ENCODE peak calls at places on chromosomes 6 and 20, in eight cellular contexts. O is IMR-90, P is right atrium auricular region, M is HepG2, T is psoas muscle, W is heart right ventricle, V is GM23248, S is fibroblast of lung. L is an unnamed sample. For H3K36me3 and H3K4me1, the result is how much of the 10 kb centered on the place peaks cover.

GRCh38 chr6:133108377-133108776 is 132.8 kb upstream of the EYA4 start:
- DNase-seq in V (peak), M (no peak), O (no peak), W (no peak), T (no peak), S (peak), P (no peak), L (no peak)

GRCh38 chr6:30518505-30518850 is 29.2 kb downstream of the HLA-E start:
- DNase-seq in W (no peak), O (no peak), M (peak), S (no peak), P (no peak), V (no peak), T (no peak), L (peak)

GRCh38 chr6:3895303-3895635 is 46.1 kb downstream of the FAM50B start:
- DNase-seq in O (no peak), M (no peak), T (no peak), P (no peak), W (no peak), V (no peak), S (no peak), L (no peak)

GRCh38 chr6:97958143-97958542 is 675.1 kb upstream of the MMS22L start:
- DNase-seq in W (peak), P (no peak), O (no peak), T (peak), M (no peak), S (no peak), V (peak), L (peak)

GRCh38 chr6:130907687-130908086 is 80.5 kb downstream of the SMLR1 start:
- DNase-seq in O (no peak), V (no peak), S (no peak), W (no peak), M (no peak), T (no peak), P (no peak), L (no peak)

GRCh38 chr20:61744691-61745396 is 320.8 kb downstream of the TAF4 start:
- DNase-seq in T (peak), W (no peak), O (peak), V (peak), S (peak), P (no peak), M (no peak), L (no peak)

GRCh38 chr6:13302751-13303667 is 25.3 kb downstream of the TBC1D7 start:
- DNase-seq in T (peak), O (peak), M (peak), W (peak), S (peak), V (peak), P (peak), L (peak)

GRCh38 chr6:89693207-89693606 is 54.7 kb upstream of the LYRM2 start:
- DNase-seq in T (no peak), W (no peak), P (no peak), O (peak), M (no peak), S (no peak), V (no peak), L (no peak)

GRCh38 chr6:117414770-117415169 is 11.0 kb downstream of the ROS1 start:
- DNase-seq in M (peak), V (peak), T (no peak), O (no peak), S (no peak), P (no peak), W (no peak), L (peak)

GRCh38 chr20:38805502-38805957 is at the start of gene PPP1R16B:
- DNase-seq in O (no peak), S (no peak), W (peak), P (no peak), M (no peak), T (peak), V (peak), L (no peak)

GRCh38 chr6:27546522-27546921 is 73.6 kb upstream of the ZNF184 start:
- DNase-seq in M (no peak), P (no peak), T (no peak), V (no peak), S (no peak), W (no peak), O (no peak), L (no peak)

GRCh38 chr20:43456809-43457639 is 672 bp upstream of the SRSF6 start:
- DNase-seq in W (peak), V (peak), O (peak), M (peak), S (peak), T (peak), P (peak), L (peak)

GRCh38 chr6:165110871-165111270 is 198.5 kb downstream of the C6orf118 start:
- DNase-seq in O (no peak), V (peak), T (no peak), P (no peak), W (no peak), M (no peak), S (no peak), L (no peak)

GRCh38 chr20:2752631-2753455 is 47.6 kb downstream of the CPXM1 start:
- DNase-seq in T (no peak), V (peak), O (peak), M (peak), W (no peak), P (no peak), S (peak), L (peak)

GRCh38 chr6:155595264-155595663 is 139.6 kb upstream of the NOX3 start:
- DNase-seq in M (no peak), P (no peak), T (no peak), W (no peak), O (no peak), S (no peak), V (no peak), L (no peak)

DNA sequence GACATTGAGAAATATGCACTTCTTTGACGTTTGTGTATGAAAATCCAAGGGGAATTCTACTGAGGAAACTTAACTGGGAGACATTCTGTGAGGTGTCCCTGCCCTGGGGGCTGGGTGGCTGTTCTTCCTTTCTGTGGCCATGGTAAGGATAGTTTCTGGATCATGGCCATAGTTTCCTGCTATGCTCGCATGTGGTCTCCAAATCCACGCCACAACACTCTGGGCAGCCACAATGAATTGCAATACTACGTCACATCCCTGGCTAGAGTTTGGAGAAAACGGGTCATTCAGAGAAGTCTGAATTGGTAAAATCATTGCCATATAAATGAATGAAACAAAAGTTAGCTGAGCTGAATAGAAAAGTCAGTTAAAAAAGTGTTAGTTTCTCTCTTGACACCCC is 230.6 kb downstream of the UTRN start:
- DNase-seq in S (no peak), T (no peak), W (no peak), M (no peak), O (no peak), P (no peak), V (no peak), L (no peak)
- H3K36me3 ChIP-seq in S (under half), T (under half), W (half or more), M (under half), O (under half), P (under half), V (half or more), L (under half)

GRCh38 chr6:2179950-2180349 is 65.5 kb downstream of the GMDS start:
- DNase-seq in M (no peak), S (peak), W (no peak), T (no peak), O (peak), V (peak), P (no peak), L (no peak)
- H3K4me1 ChIP-seq in M (under half), S (under half), W (under half), T (under half), O (under half), V (under half), P (under half), L (under half)

GRCh38 chr6:135043364-135043763 is 11.3 kb downstream of the HBS1L start:
- DNase-seq in V (no peak), M (no peak), S (no peak), P (no peak), W (no peak), T (no peak), O (no peak), L (no peak)
- H3K36me3 ChIP-seq in V (under half), M (under half), S (under half), P (under half), W (under half), T (under half), O (under half), L (under half)

GRCh38 chr20:1370548-1371110 is 22.2 kb downstream of the FKBP1A start:
- DNase-seq in M (no peak), W (no peak), T (no peak), S (peak), V (peak), O (peak), P (no peak), L (peak)
- H3K4me1 ChIP-seq in M (under half), W (under half), T (under half), S (under half), V (under half), O (under half), P (under half), L (half or more)

GRCh38 chr20:56487216-56487615 is 18.8 kb downstream of the RTF2 start:
- DNase-seq in P (no peak), S (no peak), T (no peak), W (no peak), V (no peak), M (no peak), O (no peak), L (no peak)

DNA sequence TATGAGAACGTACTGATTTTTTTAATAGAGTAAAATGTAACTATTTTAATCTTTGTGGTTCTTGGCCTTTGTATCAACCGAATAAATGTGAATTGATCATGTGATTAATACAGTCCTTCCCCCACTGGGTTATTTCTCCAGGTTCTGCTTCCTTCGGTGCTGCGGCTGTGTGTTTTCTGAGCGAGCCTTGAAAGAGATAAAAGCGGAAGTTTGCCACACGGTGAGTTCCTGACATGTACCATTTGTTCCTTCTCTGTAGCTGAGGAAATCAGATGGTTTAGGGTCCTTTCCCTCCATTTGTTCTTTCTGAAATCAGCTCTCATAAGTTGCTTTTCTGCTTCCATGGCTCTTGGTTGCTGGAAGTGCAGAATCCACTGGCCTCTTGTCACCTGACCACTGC is 15.5 kb downstream of the RTF2 start:
- DNase-seq in O (no peak), V (no peak), M (no peak), T (no peak), W (no peak), S (no peak), P (no peak), L (no peak)
- H3K36me3 ChIP-seq in O (half or more), V (half or more), M (under half), T (under half), W (half or more), S (under half), P (half or more), L (half or more)

GRCh38 chr6:158910484-158911075 is 89.4 kb downstream of the RSPH3 start:
- DNase-seq in T (no peak), P (no peak), M (no peak), W (no peak), S (no peak), O (no peak), V (no peak), L (peak)
- H3K4me1 ChIP-seq in T (under half), P (under half), M (under half), W (under half), S (under half), O (under half), V (under half), L (under half)

GRCh38 chr6:159772196-159772595 is 10.4 kb downstream of the ACAT2 start:
- DNase-seq in O (no peak), W (no peak), S (no peak), M (no peak), T (no peak), V (no peak), P (no peak), L (no peak)
- H3K36me3 ChIP-seq in O (under half), W (half or more), S (under half), M (under half), T (under half), V (under half), P (under half), L (under half)

GRCh38 chr6:41236276-41236675 is 8.1 kb downstream of the TREML4 start:
- DNase-seq in S (no peak), O (no peak), W (no peak), P (no peak), M (no peak), V (no peak), T (no peak), L (no peak)
- H3K4me1 ChIP-seq in S (under half), O (under half), W (under half), P (under half), M (under half), V (under half), T (under half), L (under half)

DNA sequence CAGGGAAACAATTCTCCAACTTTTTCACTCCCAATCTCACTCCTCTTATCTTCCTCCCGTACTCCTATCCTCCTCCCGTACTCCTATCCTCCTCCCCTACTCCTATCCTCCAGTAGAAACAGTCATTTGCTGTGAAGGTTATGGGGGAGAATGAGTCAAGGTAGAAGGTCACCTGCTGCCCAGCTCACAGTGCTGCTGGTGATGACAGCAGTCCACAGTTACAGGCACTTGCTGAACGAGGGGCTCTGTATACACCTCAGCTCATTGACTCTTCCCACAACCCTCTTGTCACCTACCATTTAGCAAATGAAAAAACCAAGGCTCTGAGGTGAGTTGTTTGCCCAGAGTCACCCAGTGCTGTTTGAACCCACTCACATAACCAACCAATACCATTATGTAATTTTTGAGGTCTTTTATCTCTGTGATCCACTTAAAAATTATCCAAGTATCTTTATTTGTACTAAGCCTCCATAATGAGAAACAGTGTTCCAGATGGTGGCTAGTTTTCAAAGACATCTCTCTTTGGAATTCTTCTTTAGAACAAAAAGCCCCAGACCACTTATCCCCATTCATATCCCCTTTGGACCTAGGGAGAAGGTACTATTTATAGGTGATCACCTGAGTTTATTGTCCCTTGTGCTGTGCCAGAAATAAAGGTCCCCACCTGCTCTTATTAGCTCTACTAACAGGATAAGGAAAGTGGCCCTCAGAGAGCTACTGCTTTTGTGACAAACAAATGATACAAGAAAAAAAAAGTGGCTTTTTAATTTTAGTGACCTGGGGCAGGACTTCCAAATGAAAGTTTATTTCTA is 53.2 kb downstream of the PTPN1 start:
- DNase-seq in T (no peak), S (no peak), O (no peak), V (no peak), M (peak), P (peak), W (no peak), L (no peak)
- H3K36me3 ChIP-seq in T (under half), S (under half), O (under half), V (under half), M (under half), P (under half), W (half or more), L (under half)

DNA sequence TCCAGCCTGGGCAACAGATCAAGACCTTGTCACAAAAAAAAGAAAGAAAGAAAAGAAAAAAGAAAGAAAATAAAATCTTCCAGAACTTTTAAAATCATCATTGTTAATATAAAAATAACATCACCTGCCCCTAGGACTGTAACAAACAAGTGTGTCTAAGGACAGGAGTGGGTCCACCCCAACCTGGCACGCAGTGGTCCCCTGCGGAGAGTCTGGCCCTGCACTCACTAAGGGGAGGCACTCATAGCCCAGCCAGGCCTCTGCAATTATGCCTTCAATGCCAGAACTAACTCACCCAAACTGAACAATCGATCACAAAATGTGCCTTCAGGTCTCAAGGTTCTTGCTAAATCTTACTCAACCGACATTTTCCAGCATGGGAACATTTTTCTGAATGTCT is 4.8 kb downstream of the GMEB2 start:
- DNase-seq in O (no peak), V (no peak), T (no peak), W (no peak), S (no peak), M (no peak), P (no peak), L (no peak)
- H3K4me1 ChIP-seq in O (under half), V (under half), T (under half), W (under half), S (under half), M (under half), P (under half), L (under half)